ENCODE peak calls at places on chromosomes 1 and 21, in six cellular contexts. B is hepatocyte, H is GM13977, T is HCT116, W is neural crest cell, C is Calu3. L is an unnamed sample.

GRCh38 chr21:45072963-45073300 is 1.4 kb upstream of the ADARB1 start:
- DNase-seq in B (no peak), H (no peak), T (no peak), W (no peak), C (no peak), L (no peak)

GRCh38 chr1:8807004-8807403 is 10.4 kb downstream of the RERE start:
- DNase-seq in B (no peak), H (no peak), T (no peak), W (no peak), C (no peak), L (no peak)

GRCh38 chr1:195530961-195531360 is 1077.3 kb downstream of the KCNT2 start:
- DNase-seq in B (no peak), H (no peak), T (no peak), W (no peak), C (no peak), L (peak)

GRCh38 chr1:169694304-169694703 is 17.1 kb downstream of the SELL start:
- DNase-seq in B (no peak), H (no peak), T (no peak), W (no peak), C (no peak), L (no peak)

GRCh38 chr1:157115851-157116734 is 16.5 kb upstream of the ETV3L start:
- DNase-seq in B (no peak), H (no peak), T (no peak), W (no peak), C (no peak), L (no peak)

GRCh38 chr1:215890438-215890837 is 323.3 kb downstream of the KCTD3 start:
- DNase-seq in B (no peak), H (peak), T (no peak), W (no peak), C (no peak), L (no peak)

GRCh38 chr1:117709398-117709797 is 103.5 kb downstream of the TENT5C start:
- DNase-seq in B (no peak), H (no peak), T (no peak), W (no peak), C (no peak), L (no peak)

GRCh38 chr21:26852422-26852821 is 7.2 kb upstream of the ADAMTS1 start:
- DNase-seq in B (no peak), H (no peak), T (no peak), W (no peak), C (no peak), L (no peak)

GRCh38 chr1:57112148-57112547 is 146.3 kb upstream of the C8B start:
- DNase-seq in B (no peak), H (no peak), T (no peak), W (no peak), C (no peak), L (no peak)

GRCh38 chr1:186442651-186443114 is 18.2 kb downstream of the PDC start:
- DNase-seq in B (no peak), H (no peak), T (no peak), W (no peak), C (no peak), L (peak)

GRCh38 chr1:46424730-46425129 is 30.6 kb downstream of the FAAH start:
- DNase-seq in B (no peak), H (no peak), T (no peak), W (no peak), C (no peak), L (no peak)

GRCh38 chr1:157198619-157199420 is 60.6 kb upstream of the ETV3 start:
- DNase-seq in B (peak), H (no peak), T (no peak), W (no peak), C (peak), L (no peak)

GRCh38 chr1:21337931-21338567 is 47.8 kb upstream of the ECE1 start:
- DNase-seq in B (peak), H (no peak), T (no peak), W (no peak), C (no peak), L (peak)

GRCh38 chr1:26861286-26861701 is 1.7 kb upstream of the SFN start:
- DNase-seq in B (no peak), H (no peak), T (peak), W (no peak), C (no peak), L (peak)

GRCh38 chr21:39451332-39452206 is at the start of gene SH3BGR:
- DNase-seq in B (no peak), H (no peak), T (no peak), W (no peak), C (no peak), L (peak)

GRCh38 chr1:64550946-64551345 is 81.0 kb downstream of the CACHD1 start:
- DNase-seq in B (no peak), H (no peak), T (no peak), W (no peak), C (no peak), L (no peak)

GRCh38 chr1:26553942-26554682 is 24.6 kb downstream of the RPS6KA1 start:
- DNase-seq in B (no peak), H (no peak), T (no peak), W (no peak), C (no peak), L (no peak)

GRCh38 chr1:14421295-14421976 is 177.0 kb upstream of the KAZN start:
- DNase-seq in B (no peak), H (no peak), T (no peak), W (no peak), C (no peak), L (no peak)

GRCh38 chr1:9128520-9129371 is at the start of gene GPR157:
- DNase-seq in B (peak), H (peak), T (peak), W (peak), C (peak), L (peak)

GRCh38 chr1:26490155-26490554 is 17.9 kb downstream of the HMGN2 start:
- DNase-seq in B (no peak), H (no peak), T (no peak), W (no peak), C (no peak), L (no peak)

GRCh38 chr1:22529901-22530621 is 33.2 kb upstream of the EPHA8 start:
- DNase-seq in B (no peak), H (no peak), T (no peak), W (no peak), C (no peak), L (peak)

GRCh38 chr1:54998100-54998499 is 633 bp upstream of the BSND start:
- DNase-seq in B (no peak), H (no peak), T (no peak), W (no peak), C (no peak), L (no peak)
- TF ChIP-seq CTCF in B (no peak), H (no peak), T (no peak), W (no peak), C (no peak), L (no peak)

GRCh38 chr1:83990734-83991133 is 8.2 kb downstream of the TTLL7 start:
- DNase-seq in B (no peak), H (no peak), T (no peak), W (no peak), C (no peak), L (no peak)
- TF ChIP-seq CTCF in B (no peak), H (no peak), T (peak), W (no peak), C (no peak), L (no peak)

GRCh38 chr1:10691075-10691739 is 105.2 kb downstream of the CASZ1 start:
- DNase-seq in B (no peak), H (no peak), T (no peak), W (no peak), C (no peak), L (no peak)

GRCh38 chr1:10688409-10688786 is 108.0 kb downstream of the CASZ1 start:
- DNase-seq in B (no peak), H (no peak), T (no peak), W (no peak), C (no peak), L (no peak)

GRCh38 chr1:10692401-10693021 is 103.9 kb downstream of the CASZ1 start:
- DNase-seq in B (peak), H (peak), T (peak), W (no peak), C (peak), L (no peak)

GRCh38 chr1:10691740-10692125 is 104.7 kb downstream of the CASZ1 start:
- DNase-seq in B (peak), H (no peak), T (no peak), W (no peak), C (no peak), L (no peak)

DNA sequence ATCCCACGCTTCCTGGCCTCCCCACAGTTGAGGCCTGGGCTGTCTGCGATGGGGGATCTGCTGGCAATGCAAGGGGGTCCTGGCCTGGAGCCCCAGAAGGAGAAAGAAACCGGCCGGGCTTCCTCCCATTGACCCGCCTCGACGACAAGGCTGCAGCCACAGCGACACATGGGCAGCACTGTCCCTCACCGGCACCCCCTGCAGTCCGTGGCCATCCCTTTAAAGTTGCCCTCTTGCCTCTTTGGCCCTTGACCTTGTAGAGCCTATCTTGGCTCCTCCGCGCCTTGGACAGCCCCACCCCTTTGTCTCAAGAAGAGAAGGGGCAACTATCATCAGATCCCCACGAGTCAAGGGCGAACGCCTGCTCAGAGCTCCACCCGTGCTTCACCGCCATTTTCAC is 106.0 kb downstream of the CASZ1 start:
- DNase-seq in B (no peak), H (no peak), T (no peak), W (no peak), C (no peak), L (no peak)
- TF ChIP-seq CTCF in B (no peak), H (peak), T (no peak), W (no peak), C (no peak), L (no peak)

GRCh38 chr1:150213170-150214098 is 22.5 kb downstream of the ANP32E start:
- DNase-seq in B (peak), H (peak), T (no peak), W (peak), C (peak), L (peak)
- TF ChIP-seq CTCF in B (peak), H (peak), T (no peak), W (peak), C (no peak), L (peak)

L was measured in fibroblast of pulmonary artery.